ENCODE peak calls at places on chromosome 17, in five cellular contexts. One of them, this sample, is unnamed. For H3K27me3, the result is how much of the 10 kb centered on the place peaks cover.

GRCh38 chr17:74116087-74116717 is 87.3 kb upstream of the RPL38 start:
- DNase-seq in H1: no peak
- DNase-seq in IMR-90: no peak
- DNase-seq in neuronal stem cell: no peak
- DNase-seq in H9: no peak
- DNase-seq in this sample: no peak

GRCh38 chr17:31696184-31696602 is 162.9 kb downstream of the COPRS start:
- DNase-seq in H9: peak
- DNase-seq in IMR-90: peak
- DNase-seq in neuronal stem cell: peak
- DNase-seq in H1: peak
- DNase-seq in this sample: peak

GRCh38 chr17:81396722-81397313 is 1.6 kb downstream of the BAHCC1 start:
- DNase-seq in H9: peak
- DNase-seq in IMR-90: no peak
- DNase-seq in neuronal stem cell: no peak
- DNase-seq in H1: peak
- DNase-seq in this sample: peak

GRCh38 chr17:34177642-34178041 is 77.4 kb upstream of the CCL2 start:
- DNase-seq in neuronal stem cell: no peak
- DNase-seq in H1: no peak
- DNase-seq in IMR-90: peak
- DNase-seq in H9: no peak
- DNase-seq in this sample: peak

GRCh38 chr17:78226752-78227454 is 4.5 kb upstream of the TMEM235 start:
- DNase-seq in neuronal stem cell: no peak
- DNase-seq in H1: no peak
- DNase-seq in IMR-90: no peak
- DNase-seq in H9: no peak
- DNase-seq in this sample: no peak

GRCh38 chr17:43994272-43995149 is 9.9 kb upstream of the NAGS start:
- DNase-seq in H1: peak
- DNase-seq in IMR-90: peak
- DNase-seq in neuronal stem cell: no peak
- DNase-seq in H9: peak
- DNase-seq in this sample: peak

GRCh38 chr17:1871743-1872142 is 41.9 kb downstream of the RPA1 start:
- DNase-seq in IMR-90: no peak
- DNase-seq in H1: no peak
- DNase-seq in neuronal stem cell: no peak
- DNase-seq in H9: no peak
- DNase-seq in this sample: no peak

GRCh38 chr17:74453665-74454196 is 12.7 kb upstream of the CD300A start:
- DNase-seq in H1: peak
- DNase-seq in H9: peak
- DNase-seq in neuronal stem cell: no peak
- DNase-seq in IMR-90: no peak
- DNase-seq in this sample: no peak

GRCh38 chr17:27338536-27338985 is 44.6 kb downstream of the WSB1 start:
- DNase-seq in neuronal stem cell: no peak
- DNase-seq in H1: no peak
- DNase-seq in H9: no peak
- DNase-seq in IMR-90: no peak
- DNase-seq in this sample: no peak

GRCh38 chr17:980406-981291 is 1.1 kb upstream of the NXN start:
- DNase-seq in IMR-90: peak
- DNase-seq in H1: no peak
- DNase-seq in H9: peak
- DNase-seq in neuronal stem cell: peak
- DNase-seq in this sample: peak

GRCh38 chr17:55609737-55610201 is 98.5 kb upstream of the SMIM36 start:
- DNase-seq in neuronal stem cell: no peak
- DNase-seq in H1: no peak
- DNase-seq in IMR-90: peak
- DNase-seq in H9: no peak
- DNase-seq in this sample: peak

GRCh38 chr17:77140878-77141767 is at the start of gene SEC14L1:
- DNase-seq in H9: peak
- DNase-seq in neuronal stem cell: peak
- DNase-seq in IMR-90: no peak
- DNase-seq in H1: peak
- DNase-seq in this sample: peak

GRCh38 chr17:64355536-64356303 is 34.9 kb downstream of the PECAM1 start:
- DNase-seq in H9: no peak
- DNase-seq in IMR-90: peak
- DNase-seq in neuronal stem cell: no peak
- DNase-seq in H1: no peak
- DNase-seq in this sample: no peak

GRCh38 chr17:78197147-78197830 is 10.1 kb downstream of the AFMID start:
- DNase-seq in H9: peak
- DNase-seq in neuronal stem cell: no peak
- DNase-seq in H1: no peak
- DNase-seq in IMR-90: no peak
- DNase-seq in this sample: no peak

GRCh38 chr17:45197108-45197507 is 24.6 kb upstream of the FMNL1 start:
- DNase-seq in neuronal stem cell: no peak
- DNase-seq in H9: no peak
- DNase-seq in IMR-90: no peak
- DNase-seq in H1: no peak
- DNase-seq in this sample: no peak

GRCh38 chr17:27746881-27747280 is 53.4 kb downstream of the NOS2 start:
- DNase-seq in neuronal stem cell: no peak
- DNase-seq in H9: peak
- DNase-seq in H1: no peak
- DNase-seq in IMR-90: no peak
- DNase-seq in this sample: no peak

GRCh38 chr17:7882629-7883028 is 6.0 kb upstream of the CHD3 start:
- DNase-seq in H9: peak
- DNase-seq in IMR-90: no peak
- DNase-seq in neuronal stem cell: no peak
- DNase-seq in H1: no peak
- DNase-seq in this sample: no peak

GRCh38 chr17:7886227-7887037 is 2.2 kb upstream of the CHD3 start:
- DNase-seq in IMR-90: peak
- DNase-seq in H1: peak
- DNase-seq in neuronal stem cell: peak
- DNase-seq in H9: peak
- DNase-seq in this sample: peak

GRCh38 chr17:7883781-7884386 is 4.7 kb upstream of the CHD3 start:
- DNase-seq in H9: peak
- DNase-seq in neuronal stem cell: no peak
- DNase-seq in H1: no peak
- DNase-seq in IMR-90: peak
- DNase-seq in this sample: peak

GRCh38 chr17:7885357-7886226 is 3.0 kb upstream of the CHD3 start:
- DNase-seq in IMR-90: peak
- DNase-seq in H9: peak
- DNase-seq in H1: peak
- DNase-seq in neuronal stem cell: peak
- DNase-seq in this sample: peak

DNA sequence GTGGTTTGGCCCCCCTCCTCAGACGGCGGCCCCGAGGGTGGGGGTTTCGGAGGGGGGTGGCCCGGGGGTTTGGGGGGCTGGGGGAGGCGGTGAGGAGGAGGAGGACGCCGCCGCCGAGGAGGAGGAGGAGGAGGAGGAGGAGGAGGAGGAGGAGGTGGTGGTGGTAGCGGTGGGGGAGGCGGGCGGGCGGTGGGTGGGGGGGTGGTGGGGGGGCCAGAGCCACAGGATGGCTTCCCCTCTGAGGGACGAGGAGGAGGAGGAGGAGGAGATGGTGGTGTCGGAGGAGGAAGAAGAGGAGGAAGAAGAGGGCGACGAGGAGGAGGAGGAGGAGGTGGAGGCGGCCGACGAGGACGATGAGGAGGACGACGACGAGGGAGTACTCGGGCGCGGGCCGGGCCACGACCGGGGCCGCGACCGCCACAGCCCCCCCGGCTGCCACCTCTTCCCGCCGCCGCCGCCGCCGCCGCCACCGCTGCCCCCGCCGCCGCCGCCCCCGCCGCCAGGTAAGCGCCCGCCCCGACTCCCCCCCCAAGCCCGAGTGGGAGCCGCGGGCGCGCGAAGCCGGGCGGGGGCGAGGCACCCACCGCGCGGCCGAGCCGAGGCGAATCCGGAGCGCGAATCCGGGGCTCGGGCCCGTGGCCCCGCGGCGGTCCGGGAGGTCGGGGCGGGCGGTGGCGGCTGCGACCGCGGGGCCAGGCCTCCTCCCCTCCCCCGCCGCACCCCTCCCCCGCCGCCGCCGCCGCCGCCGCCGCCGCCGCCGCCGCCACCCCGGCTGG is 3.8 kb upstream of the CHD3 start:
- DNase-seq in IMR-90: no peak
- DNase-seq in H1: no peak
- DNase-seq in neuronal stem cell: no peak
- DNase-seq in H9: peak
- DNase-seq in this sample: peak
- H3K14ac ChIP-seq in IMR-90: peak
- H3K14ac ChIP-seq in H1: no peak
- H3K14ac ChIP-seq in neuronal stem cell: no peak
- H3K14ac ChIP-seq in H9: peak
- H3K14ac ChIP-seq in this sample: peak

GRCh38 chr17:39751637-39752036 is 13.9 kb downstream of the GRB7 start:
- DNase-seq in IMR-90: no peak
- DNase-seq in neuronal stem cell: no peak
- DNase-seq in H1: no peak
- DNase-seq in H9: peak
- DNase-seq in this sample: no peak

GRCh38 chr17:39752241-39752831 is 14.6 kb downstream of the GRB7 start:
- DNase-seq in neuronal stem cell: no peak
- DNase-seq in H1: no peak
- DNase-seq in H9: peak
- DNase-seq in IMR-90: no peak
- DNase-seq in this sample: no peak

GRCh38 chr17:39750131-39751015 is 12.6 kb downstream of the GRB7 start:
- DNase-seq in H1: no peak
- DNase-seq in IMR-90: no peak
- DNase-seq in neuronal stem cell: no peak
- DNase-seq in H9: peak
- DNase-seq in this sample: no peak

GRCh38 chr17:39753514-39754160 is 15.9 kb downstream of the GRB7 start:
- DNase-seq in neuronal stem cell: no peak
- DNase-seq in H9: peak
- DNase-seq in H1: peak
- DNase-seq in IMR-90: no peak
- DNase-seq in this sample: no peak

DNA sequence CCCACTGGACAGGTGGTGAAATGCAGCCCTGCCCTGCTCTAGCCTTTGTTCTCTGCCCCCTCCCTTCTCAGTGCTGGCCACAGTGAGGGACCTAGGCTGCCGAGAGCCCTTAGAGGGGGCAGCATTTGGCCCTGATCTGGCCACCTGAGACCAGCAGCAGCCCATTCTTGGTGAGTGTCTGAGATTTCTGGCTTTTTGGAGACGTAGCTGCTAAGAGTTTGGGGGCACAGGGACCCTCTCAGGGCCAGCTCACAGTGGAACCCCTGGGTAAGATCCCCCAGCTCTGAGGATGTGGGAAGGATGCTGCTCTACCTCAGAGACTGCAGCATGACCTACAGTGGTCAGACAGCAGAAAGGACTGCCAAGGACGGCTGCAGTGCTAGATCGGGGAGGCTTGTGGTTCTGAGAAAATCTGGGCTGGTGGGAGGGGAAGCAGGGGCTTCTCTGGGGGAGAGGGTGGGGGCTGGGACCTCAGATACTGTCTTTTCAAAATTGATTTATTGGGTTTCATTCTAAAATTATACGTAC is 13.3 kb downstream of the GRB7 start:
- DNase-seq in IMR-90: no peak
- DNase-seq in H9: peak
- DNase-seq in H1: no peak
- DNase-seq in neuronal stem cell: no peak
- DNase-seq in this sample: no peak
- H3K27me3 ChIP-seq in IMR-90: under half
- H3K27me3 ChIP-seq in H9: under half
- H3K27me3 ChIP-seq in H1: under half
- H3K27me3 ChIP-seq in neuronal stem cell: under half
- H3K27me3 ChIP-seq in this sample: under half

GRCh38 chr17:48391460-48391859 is 38.6 kb downstream of the SKAP1 start:
- DNase-seq in H9: no peak
- DNase-seq in neuronal stem cell: no peak
- DNase-seq in IMR-90: no peak
- DNase-seq in H1: no peak
- DNase-seq in this sample: no peak

GRCh38 chr17:48389903-48390302 is 40.1 kb downstream of the SKAP1 start:
- DNase-seq in H9: no peak
- DNase-seq in H1: no peak
- DNase-seq in neuronal stem cell: no peak
- DNase-seq in IMR-90: no peak
- DNase-seq in this sample: no peak

GRCh38 chr17:48392836-48393235 is 37.2 kb downstream of the SKAP1 start:
- DNase-seq in H1: no peak
- DNase-seq in H9: no peak
- DNase-seq in neuronal stem cell: no peak
- DNase-seq in IMR-90: no peak
- DNase-seq in this sample: peak

GRCh38 chr17:48385303-48385702 is 44.7 kb downstream of the SKAP1 start:
- DNase-seq in IMR-90: no peak
- DNase-seq in H1: no peak
- DNase-seq in neuronal stem cell: no peak
- DNase-seq in H9: no peak
- DNase-seq in this sample: no peak

GRCh38 chr17:48388955-48389764 is 40.9 kb downstream of the SKAP1 start:
- DNase-seq in H1: no peak
- DNase-seq in H9: no peak
- DNase-seq in IMR-90: no peak
- DNase-seq in neuronal stem cell: no peak
- DNase-seq in this sample: no peak
- H2AK5ac ChIP-seq in H1: no peak
- H2AK5ac ChIP-seq in H9: no peak
- H2AK5ac ChIP-seq in IMR-90: no peak
- H2AK5ac ChIP-seq in neuronal stem cell: no peak
- H2AK5ac ChIP-seq in this sample: no peak

GRCh38 chr17:12349297-12349696 is 316.4 kb upstream of the MYOCD start:
- DNase-seq in IMR-90: peak
- DNase-seq in H9: no peak
- DNase-seq in H1: no peak
- DNase-seq in neuronal stem cell: no peak
- DNase-seq in this sample: no peak

GRCh38 chr17:12357600-12357999 is 308.1 kb upstream of the MYOCD start:
- DNase-seq in H1: no peak
- DNase-seq in IMR-90: no peak
- DNase-seq in H9: no peak
- DNase-seq in neuronal stem cell: no peak
- DNase-seq in this sample: no peak

GRCh38 chr17:12348476-12348875 is 317.2 kb upstream of the MYOCD start:
- DNase-seq in H1: no peak
- DNase-seq in H9: no peak
- DNase-seq in neuronal stem cell: no peak
- DNase-seq in IMR-90: peak
- DNase-seq in this sample: peak

DNA sequence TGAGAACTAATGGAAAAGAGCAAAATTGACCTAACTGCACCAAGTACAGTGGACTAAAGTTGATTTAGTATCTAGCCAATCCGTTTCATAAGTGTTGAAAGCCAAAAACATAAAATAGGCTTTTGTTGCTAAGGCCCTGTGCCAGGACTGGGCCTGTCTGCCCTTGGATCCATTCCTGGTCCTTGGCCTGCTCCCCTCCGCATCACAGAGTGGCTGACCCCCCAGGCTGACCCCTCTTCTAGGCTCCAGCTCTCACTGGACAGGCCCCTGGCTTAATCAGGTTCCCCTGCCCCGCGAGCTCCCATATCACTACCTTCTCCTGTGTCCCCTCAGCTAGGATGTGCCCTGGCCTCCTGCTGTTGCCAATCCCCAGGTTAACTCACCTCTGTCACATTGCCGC is 313.6 kb upstream of the MYOCD start:
- DNase-seq in H9: no peak
- DNase-seq in IMR-90: no peak
- DNase-seq in H1: no peak
- DNase-seq in neuronal stem cell: no peak
- DNase-seq in this sample: no peak
- H3K14ac ChIP-seq in H9: no peak
- H3K14ac ChIP-seq in IMR-90: no peak
- H3K14ac ChIP-seq in H1: no peak
- H3K14ac ChIP-seq in neuronal stem cell: no peak
- H3K14ac ChIP-seq in this sample: no peak

This sample was measured in mesenchymal stem cell.